ENCODE peak calls at places on chromosome 18, in eight cellular contexts. G is cardiac muscle cell; E is CD8-positive, alpha-beta T cell; I is PC-9; A is left ventricle myocardium inferior; F is naive thymus-derived CD4-positive, alpha-beta T cell; R is heart left ventricle; M is PC-3. Z is an unnamed sample. For H3K4me1, the result is how much of the 10 kb centered on the place peaks cover.

GRCh38 chr18:51098082-51098481 is 68.1 kb downstream of the SMAD4 start:
- DNase-seq in F (no peak), A (no peak), M (no peak), G (no peak), R (no peak), E (no peak), I (no peak), Z (no peak)

GRCh38 chr18:79964330-79965118 is at the start of gene HSBP1L1:
- DNase-seq in E (peak), A (peak), F (peak), M (peak), R (peak), G (peak), I (peak), Z (peak)

GRCh38 chr18:76592096-76592495 is 97.1 kb upstream of the ZNF516 start:
- DNase-seq in E (no peak), G (no peak), R (no peak), A (no peak), F (no peak), I (no peak), M (no peak), Z (no peak)

GRCh38 chr18:9771261-9771976 is 63.3 kb downstream of the RAB31 start:
- DNase-seq in I (no peak), G (peak), A (peak), F (peak), M (peak), E (peak), R (peak), Z (peak)

GRCh38 chr18:48787523-48788151 is 163.1 kb downstream of the SMAD7 start:
- DNase-seq in M (no peak), F (no peak), E (no peak), R (peak), G (no peak), A (peak), I (no peak), Z (no peak)

GRCh38 chr18:369224-370010 is 101.6 kb upstream of the THOC1 start:
- DNase-seq in E (no peak), G (no peak), F (no peak), I (no peak), M (no peak), A (no peak), R (no peak), Z (no peak)

GRCh38 chr18:63236990-63237389 is 82.6 kb downstream of the BCL2 start:
- DNase-seq in M (no peak), E (no peak), F (no peak), R (peak), A (peak), G (no peak), I (no peak), Z (peak)

GRCh38 chr18:3350566-3351527 is 88.9 kb downstream of the MYL12B start:
- DNase-seq in R (no peak), G (no peak), M (peak), I (peak), A (no peak), F (no peak), E (no peak), Z (no peak)

GRCh38 chr18:79922971-79923411 is 28.5 kb downstream of the SLC66A2 start:
- DNase-seq in M (no peak), F (no peak), R (peak), G (no peak), A (no peak), I (no peak), E (no peak), Z (peak)

GRCh38 chr18:79924814-79925655 is 26.4 kb downstream of the SLC66A2 start:
- DNase-seq in F (no peak), R (peak), E (no peak), M (no peak), G (no peak), A (no peak), I (no peak), Z (peak)

GRCh38 chr18:57668021-57668420 is 46.4 kb upstream of the NARS1 start:
- DNase-seq in E (no peak), G (no peak), R (no peak), I (no peak), A (no peak), M (no peak), F (no peak), Z (no peak)

DNA sequence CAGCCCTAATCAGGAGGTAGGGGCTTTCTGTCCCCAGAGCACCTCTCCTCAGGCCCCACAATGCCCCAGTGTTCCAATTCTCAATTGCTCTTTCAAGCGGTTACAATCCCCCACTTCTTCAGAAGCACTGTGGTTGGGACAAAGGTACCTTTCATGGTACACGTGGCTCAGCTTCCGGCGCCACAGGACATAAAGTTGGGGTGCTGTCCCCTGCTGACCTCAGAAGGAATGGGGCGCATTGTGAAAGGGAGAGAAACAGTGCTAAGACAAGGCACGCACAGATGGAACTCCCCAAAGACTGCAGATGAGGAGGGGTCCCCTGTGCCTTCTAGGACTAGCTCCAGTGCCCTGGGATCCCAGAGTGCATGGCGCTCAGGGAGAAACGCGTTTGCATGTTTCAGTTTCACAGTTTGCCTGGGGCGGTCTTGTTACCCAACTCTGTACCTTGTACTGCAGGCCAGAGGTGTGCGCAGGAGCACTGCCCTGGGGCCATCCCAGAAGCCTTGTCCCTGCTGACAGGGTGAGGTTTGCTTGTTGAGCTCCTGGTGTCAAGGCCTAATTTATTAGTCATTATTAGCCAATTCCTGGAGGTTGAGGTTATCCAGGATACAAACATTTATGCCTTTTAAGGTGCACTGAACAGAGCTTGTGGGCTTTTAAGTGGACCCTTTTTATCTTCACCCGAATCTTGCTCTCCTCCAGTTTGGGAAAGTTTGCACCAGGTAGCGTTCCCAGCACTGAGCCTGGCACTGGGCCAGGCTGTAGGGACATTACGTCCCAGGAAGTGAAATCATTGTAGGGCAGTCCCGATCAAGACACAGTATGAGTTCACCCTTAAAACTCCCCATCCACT is 7.6 kb downstream of the CNDP1 start:
- DNase-seq in I (peak), M (peak), A (no peak), E (no peak), G (no peak), F (no peak), R (no peak), Z (peak)
- H3K4me1 ChIP-seq in I (under half), M (under half), A (under half), E (under half), G (under half), F (under half), R (under half), Z (under half)

GRCh38 chr18:31042391-31043181 is at the start of gene DSC3:
- DNase-seq in M (peak), A (no peak), F (no peak), I (no peak), E (no peak), G (peak), R (no peak), Z (peak)
- H3K4me3 ChIP-seq in M (peak), A (peak), F (no peak), I (no peak), E (no peak), G (peak), R (no peak), Z (no peak)

DNA sequence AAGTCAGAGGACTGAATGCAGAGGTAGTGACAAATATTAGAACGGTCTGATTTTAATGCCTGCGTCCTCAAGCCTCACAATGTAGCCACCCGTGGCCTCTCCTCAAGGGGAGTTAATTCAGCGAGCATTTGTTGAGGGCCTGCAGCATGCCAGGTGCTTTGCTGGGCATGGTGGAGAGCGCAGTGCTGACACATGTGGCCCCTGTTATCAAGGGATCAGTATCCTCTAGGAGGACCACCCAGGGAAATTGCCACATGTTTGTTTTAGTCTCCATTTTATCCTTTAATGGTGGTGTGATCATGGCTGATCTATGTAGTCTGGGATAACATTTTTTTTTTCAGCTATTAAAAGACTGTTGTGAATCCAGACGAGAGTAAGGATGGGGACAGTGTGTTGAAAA is 19.2 kb downstream of the PMAIP1 start:
- DNase-seq in F (no peak), G (no peak), I (no peak), A (no peak), M (no peak), E (no peak), R (no peak), Z (no peak)
- H3K4me1 ChIP-seq in F (under half), G (under half), I (half or more), A (under half), M (half or more), E (under half), R (under half), Z (under half)

DNA sequence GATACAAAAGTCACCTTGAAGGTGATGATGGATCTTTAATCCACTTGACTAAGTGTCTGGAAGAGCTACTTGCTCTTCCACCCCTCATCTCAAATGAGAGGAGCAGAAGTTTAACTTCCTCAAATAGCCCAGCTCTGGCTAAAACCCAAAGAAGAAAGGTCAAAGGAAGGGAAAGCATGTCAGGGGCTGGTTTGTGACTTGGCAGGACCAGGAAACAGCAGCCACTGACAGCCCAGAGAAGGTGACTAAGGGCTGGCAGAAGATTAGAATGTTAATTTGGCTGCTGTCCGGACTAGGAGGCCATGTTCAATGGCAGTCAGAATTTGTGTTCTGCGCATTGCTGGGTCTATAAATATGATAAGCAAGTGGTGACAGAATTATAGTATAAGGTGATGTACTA is 386.2 kb downstream of the SETBP1 start:
- DNase-seq in E (no peak), F (no peak), A (peak), G (peak), R (peak), I (no peak), M (no peak), Z (no peak)
- H3K4me3 ChIP-seq in E (no peak), F (no peak), A (no peak), G (no peak), R (no peak), I (no peak), M (no peak), Z (no peak)

GRCh38 chr18:24000613-24001490 is 13.7 kb upstream of the TTC39C start:
- DNase-seq in A (no peak), E (no peak), F (no peak), G (no peak), M (no peak), I (no peak), R (no peak), Z (no peak)
- H3K4me1 ChIP-seq in A (under half), E (under half), F (under half), G (under half), M (under half), I (under half), R (under half), Z (under half)